ENCODE peak calls at places on chromosomes 6 and 20, in four cellular contexts. One of them, this sample, is unnamed.

GRCh38 chr20:4225778-4226177 is 210.4 kb upstream of the RNF24 start:
- DNase-seq in pancreas: no peak
- DNase-seq in RPMI8226: no peak
- DNase-seq in astrocyte of the spinal cord: peak
- DNase-seq in this sample: peak

GRCh38 chr6:108711831-108712230 is 136.4 kb upstream of the ARMC2 start:
- DNase-seq in pancreas: no peak
- DNase-seq in astrocyte of the spinal cord: no peak
- DNase-seq in RPMI8226: no peak
- DNase-seq in this sample: no peak

GRCh38 chr20:11890331-11891080 is 27.2 kb upstream of the BTBD3 start:
- DNase-seq in RPMI8226: peak
- DNase-seq in astrocyte of the spinal cord: peak
- DNase-seq in pancreas: peak
- DNase-seq in this sample: peak

GRCh38 chr6:6688951-6689350 is 100.4 kb downstream of the LY86 start:
- DNase-seq in pancreas: no peak
- DNase-seq in RPMI8226: no peak
- DNase-seq in astrocyte of the spinal cord: no peak
- DNase-seq in this sample: no peak

GRCh38 chr6:113539202-113539601 is 317.9 kb upstream of the MARCKS start:
- DNase-seq in pancreas: no peak
- DNase-seq in astrocyte of the spinal cord: peak
- DNase-seq in RPMI8226: no peak
- DNase-seq in this sample: no peak

GRCh38 chr20:42281801-42282200 is 663.6 kb upstream of the CHD6 start:
- DNase-seq in RPMI8226: no peak
- DNase-seq in astrocyte of the spinal cord: no peak
- DNase-seq in pancreas: no peak
- DNase-seq in this sample: no peak

GRCh38 chr20:63126876-63127699 is 88.8 kb downstream of the YTHDF1 start:
- DNase-seq in astrocyte of the spinal cord: no peak
- DNase-seq in RPMI8226: no peak
- DNase-seq in pancreas: no peak
- DNase-seq in this sample: no peak

GRCh38 chr20:61950631-61951010 is 115.1 kb downstream of the TAF4 start:
- DNase-seq in pancreas: no peak
- DNase-seq in astrocyte of the spinal cord: no peak
- DNase-seq in RPMI8226: no peak
- DNase-seq in this sample: no peak

GRCh38 chr6:158812611-158813010 is 6.6 kb downstream of the EZR start:
- DNase-seq in RPMI8226: no peak
- DNase-seq in astrocyte of the spinal cord: no peak
- DNase-seq in pancreas: no peak
- DNase-seq in this sample: no peak

GRCh38 chr6:151679081-151679480 is 128.4 kb upstream of the ESR1 start:
- DNase-seq in RPMI8226: no peak
- DNase-seq in astrocyte of the spinal cord: peak
- DNase-seq in pancreas: no peak
- DNase-seq in this sample: peak

GRCh38 chr6:8958894-8959511 is 523.7 kb upstream of the SLC35B3 start:
- DNase-seq in astrocyte of the spinal cord: peak
- DNase-seq in pancreas: no peak
- DNase-seq in RPMI8226: no peak
- DNase-seq in this sample: no peak

GRCh38 chr20:58543274-58543673 is 28.1 kb upstream of the APCDD1L start:
- DNase-seq in astrocyte of the spinal cord: no peak
- DNase-seq in pancreas: no peak
- DNase-seq in RPMI8226: no peak
- DNase-seq in this sample: no peak

GRCh38 chr6:25476126-25476525 is 175.9 kb upstream of the SCGN start:
- DNase-seq in RPMI8226: no peak
- DNase-seq in astrocyte of the spinal cord: peak
- DNase-seq in pancreas: no peak
- DNase-seq in this sample: no peak

GRCh38 chr6:92160226-92160625 is 1259.1 kb downstream of the EPHA7 start:
- DNase-seq in RPMI8226: no peak
- DNase-seq in pancreas: no peak
- DNase-seq in astrocyte of the spinal cord: no peak
- DNase-seq in this sample: no peak

This sample was measured in GM04504.